ENCODE peak calls at places on chromosomes 11 and 22, in five cellular contexts. X is neuronal stem cell, D is GM23248, W is left ventricle myocardium inferior, F is colonic mucosa. N is an unnamed sample.

GRCh38 chr11:10746871-10747270 is 4.2 kb upstream of the CTR9 start:
- DNase-seq in D (no peak), F (no peak), W (no peak), X (no peak), N (no peak)

GRCh38 chr11:129973809-129974208 is 28.8 kb downstream of the PRDM10 start:
- DNase-seq in F (no peak), X (no peak), D (no peak), W (peak), N (no peak)

GRCh38 chr22:47089796-47090460 is 327.5 kb downstream of the TBC1D22A start:
- DNase-seq in F (no peak), W (no peak), D (no peak), X (no peak), N (no peak)

GRCh38 chr22:37173709-37174108 is 14.3 kb downstream of the C1QTNF6 start:
- DNase-seq in D (peak), F (no peak), X (no peak), W (peak), N (no peak)

GRCh38 chr11:119828819-119829218 is 99.8 kb upstream of the NECTIN1 start:
- DNase-seq in X (no peak), W (no peak), F (no peak), D (no peak), N (no peak)

GRCh38 chr22:35986085-35986484 is 42.5 kb downstream of the RBFOX2 start:
- DNase-seq in X (no peak), F (no peak), D (peak), W (no peak), N (no peak)

GRCh38 chr11:57568330-57568766 is 876 bp upstream of the UBE2L6 start:
- DNase-seq in D (no peak), X (peak), W (no peak), F (peak), N (no peak)

GRCh38 chr11:112523477-112523876 is 262.8 kb upstream of the PLET1 start:
- DNase-seq in W (peak), F (no peak), X (peak), D (peak), N (peak)

GRCh38 chr11:69076129-69076791 is 27.5 kb downstream of the TPCN2 start:
- DNase-seq in F (no peak), W (no peak), D (no peak), X (no peak), N (no peak)

GRCh38 chr11:108754901-108755625 is 90.2 kb downstream of the DDX10 start:
- DNase-seq in D (no peak), W (no peak), F (no peak), X (no peak), N (no peak)

GRCh38 chr11:66225054-66225453 is 43.4 kb upstream of the RAB1B start:
- DNase-seq in D (no peak), X (no peak), F (no peak), W (no peak), N (no peak)

GRCh38 chr22:28799125-28799833 is 1.1 kb downstream of the XBP1 start:
- DNase-seq in X (no peak), D (peak), F (peak), W (no peak), N (no peak)

GRCh38 chr22:36194971-36195370 is 6.6 kb downstream of the APOL4 start:
- DNase-seq in X (peak), F (peak), W (peak), D (peak), N (peak)

GRCh38 chr11:123325535-123325934 is 104.5 kb upstream of the GRAMD1B start:
- DNase-seq in W (no peak), F (no peak), X (no peak), D (no peak), N (no peak)

GRCh38 chr11:7487360-7487759 is 2.1 kb downstream of the OLFML1 start:
- DNase-seq in X (no peak), D (no peak), F (no peak), W (no peak), N (no peak)

GRCh38 chr11:2990617-2991476 is 1.3 kb downstream of the NAP1L4 start:
- DNase-seq in D (peak), X (no peak), F (peak), W (no peak), N (no peak)

GRCh38 chr11:12397953-12398352 is 20.6 kb downstream of the PARVA start:
- DNase-seq in W (peak), F (no peak), X (no peak), D (peak), N (no peak)

GRCh38 chr22:45163074-45163416 is 680 bp upstream of the NUP50 start:
- DNase-seq in D (peak), W (no peak), F (no peak), X (no peak), N (no peak)

GRCh38 chr11:112541140-112541901 is 280.7 kb upstream of the PLET1 start:
- DNase-seq in D (no peak), X (no peak), W (no peak), F (no peak), N (no peak)

GRCh38 chr11:88849368-88849767 is 216.4 kb downstream of the GRM5 start:
- DNase-seq in D (peak), F (no peak), W (no peak), X (no peak), N (no peak)

GRCh38 chr11:35650467-35650866 is 12.1 kb upstream of the TRIM44 start:
- DNase-seq in D (no peak), F (no peak), W (no peak), X (no peak), N (no peak)

GRCh38 chr11:67484847-67485311 is 2.1 kb downstream of the AIP start:
- DNase-seq in W (no peak), F (peak), D (no peak), X (no peak), N (no peak)

GRCh38 chr11:75563978-75564552 is 2.0 kb downstream of the SERPINH1 start:
- DNase-seq in D (peak), W (peak), F (no peak), X (peak), N (no peak)

GRCh38 chr11:62543680-62544444 is 2.7 kb downstream of the AHNAK start:
- DNase-seq in X (no peak), D (peak), F (peak), W (no peak), N (no peak)

GRCh38 chr22:20867179-20868099 is 8.6 kb downstream of the SNAP29 start:
- DNase-seq in D (peak), W (peak), X (peak), F (peak), N (no peak)

GRCh38 chr11:117232911-117233409 is 489 bp downstream of the RNF214 start:
- DNase-seq in W (no peak), X (no peak), F (no peak), D (peak), N (no peak)

GRCh38 chr11:69892986-69893555 is 73.9 kb upstream of the FGF3 start:
- DNase-seq in F (peak), W (no peak), X (no peak), D (no peak), N (no peak)

GRCh38 chr11:70226967-70227366 is 23.9 kb downstream of the FADD start:
- DNase-seq in F (no peak), W (no peak), D (peak), X (no peak), N (no peak)

GRCh38 chr11:2997406-2997805 is 5.3 kb upstream of the NAP1L4 start:
- DNase-seq in D (no peak), F (no peak), W (no peak), X (no peak), N (no peak)

GRCh38 chr11:3044004-3044403 is 13.2 kb downstream of the CARS1 start:
- DNase-seq in F (no peak), X (no peak), D (peak), W (peak), N (no peak)

GRCh38 chr11:20111871-20112270 is 48.4 kb downstream of the DBX1 start:
- DNase-seq in W (no peak), F (no peak), D (peak), X (no peak), N (no peak)

GRCh38 chr11:20113147-20113435 is 47.2 kb downstream of the DBX1 start:
- DNase-seq in X (no peak), D (no peak), W (no peak), F (no peak), N (no peak)

GRCh38 chr11:20109731-20110445 is 50.4 kb downstream of the DBX1 start:
- DNase-seq in W (no peak), D (peak), X (no peak), F (no peak), N (no peak)

GRCh38 chr11:20112291-20113146 is 47.8 kb downstream of the DBX1 start:
- DNase-seq in F (peak), D (peak), X (no peak), W (peak), N (peak)

GRCh38 chr11:20110908-20111669 is 49.2 kb downstream of the DBX1 start:
- DNase-seq in W (no peak), D (peak), F (peak), X (peak), N (no peak)
- H3K27ac ChIP-seq in W (peak), D (peak), F (no peak), X (no peak), N (peak)

GRCh38 chr11:96158126-96158525 is 184.9 kb downstream of the MAML2 start:
- DNase-seq in X (no peak), D (no peak), W (no peak), F (no peak), N (no peak)
- H3K27ac ChIP-seq in X (no peak), D (peak), W (peak), F (no peak), N (no peak)

DNA sequence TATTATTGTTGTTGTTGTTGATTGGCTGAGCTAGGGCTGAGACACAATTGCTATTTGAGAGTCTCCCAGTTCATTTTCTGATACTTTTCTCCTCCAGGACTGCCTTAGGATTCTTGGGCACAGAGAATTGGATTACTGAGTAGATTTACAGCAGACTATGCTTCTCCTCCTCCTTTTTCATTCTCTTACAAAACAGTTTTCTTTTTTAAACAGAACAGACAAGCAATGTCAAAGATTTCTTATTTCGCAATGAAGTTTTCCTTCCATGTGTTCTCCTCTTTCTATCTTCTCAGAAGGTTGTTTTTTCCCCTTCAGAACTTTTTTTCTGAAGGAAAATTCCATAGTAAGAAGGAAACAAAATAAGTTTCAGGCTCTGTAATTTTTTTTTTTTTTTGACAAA is 19.8 kb upstream of the TIMP3 start:
- DNase-seq in W (no peak), F (no peak), D (no peak), X (no peak), N (no peak)
- H3K27ac ChIP-seq in W (peak), F (no peak), D (no peak), X (no peak), N (no peak)

GRCh38 chr22:23686416-23687024 is 4.3 kb upstream of the RGL4 start:
- DNase-seq in W (no peak), X (no peak), F (no peak), D (no peak), N (no peak)

GRCh38 chr22:23683545-23683944 is 7.3 kb upstream of the RGL4 start:
- DNase-seq in D (no peak), X (no peak), F (no peak), W (no peak), N (no peak)

GRCh38 chr22:23684051-23684450 is 6.8 kb upstream of the RGL4 start:
- DNase-seq in F (no peak), D (no peak), W (no peak), X (no peak), N (peak)

GRCh38 chr22:23684561-23685031 is 6.2 kb upstream of the RGL4 start:
- DNase-seq in W (no peak), D (peak), X (no peak), F (no peak), N (no peak)

DNA sequence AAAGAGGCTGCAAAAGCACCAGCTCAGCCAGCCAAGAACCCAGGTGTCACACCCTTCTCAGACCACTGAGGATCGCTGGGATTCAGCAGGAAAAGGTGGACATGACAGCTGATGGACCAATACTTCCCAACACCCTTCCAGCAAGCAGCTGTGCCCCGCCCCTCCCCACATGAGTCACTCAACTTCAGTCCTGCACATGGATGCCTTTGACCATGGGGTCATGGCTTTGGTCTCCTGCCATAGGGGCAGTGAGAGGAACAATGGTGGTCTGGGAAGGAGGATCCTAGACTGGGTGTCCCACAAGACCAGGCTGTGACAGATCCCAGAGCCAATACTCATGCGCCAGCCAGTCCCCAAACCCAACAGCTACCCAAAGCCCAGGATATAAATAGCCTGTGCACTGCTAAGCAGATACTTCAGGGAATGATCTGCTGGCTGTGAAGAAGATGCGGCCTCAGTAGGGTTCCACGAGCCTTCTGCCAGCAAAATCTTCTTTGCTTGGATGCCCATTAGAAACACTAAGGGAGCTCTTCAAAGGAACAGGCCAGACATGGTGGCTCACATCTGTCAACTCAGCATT is 5.5 kb upstream of the RGL4 start:
- DNase-seq in X (no peak), D (peak), W (no peak), F (no peak), N (no peak)
- H3K27ac ChIP-seq in X (no peak), D (no peak), W (peak), F (no peak), N (no peak)

DNA sequence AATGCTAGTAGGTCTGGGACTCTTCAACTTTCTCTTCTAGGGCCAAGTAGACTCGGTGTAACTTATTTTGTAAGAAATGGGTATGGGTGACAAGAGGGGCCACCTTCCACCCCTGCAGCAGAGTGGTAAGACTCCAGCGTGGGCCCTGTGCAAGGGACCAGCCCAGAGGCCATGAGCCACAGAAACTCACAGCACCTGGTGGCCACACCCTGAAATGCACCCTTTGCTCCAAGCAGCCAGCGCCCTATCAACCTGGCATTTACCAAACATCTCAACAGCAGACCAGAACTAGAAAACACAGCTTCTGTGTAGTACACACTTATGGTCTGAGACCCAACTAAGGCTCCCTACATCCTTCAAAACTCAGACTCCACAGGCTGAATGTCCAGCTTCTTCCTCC is 5.7 kb downstream of the CDCA5 start:
- DNase-seq in F (peak), W (no peak), X (no peak), D (peak), N (no peak)
- H3K27ac ChIP-seq in F (no peak), W (no peak), X (no peak), D (no peak), N (no peak)